ENCODE peak calls at places on chromosome 18, in five cellular contexts. One of them, this sample, is unnamed.

GRCh38 chr18:54254265-54254758 is 15.0 kb upstream of the POLI start:
- DNase-seq in upper lobe of right lung: no peak
- DNase-seq in activated T-helper 1 cell treated with Interleukin-2 at 50 U/mL for 16 hours: no peak
- DNase-seq in cerebellar cortex: no peak
- DNase-seq in AG04450: no peak
- DNase-seq in this sample: no peak

GRCh38 chr18:1092228-1092627 is 187.6 kb downstream of the ADCYAP1 start:
- DNase-seq in upper lobe of right lung: no peak
- DNase-seq in activated T-helper 1 cell treated with Interleukin-2 at 50 U/mL for 16 hours: no peak
- DNase-seq in cerebellar cortex: no peak
- DNase-seq in AG04450: no peak
- DNase-seq in this sample: no peak

GRCh38 chr18:68763082-68763481 is 34.8 kb upstream of the CCDC102B start:
- DNase-seq in upper lobe of right lung: no peak
- DNase-seq in activated T-helper 1 cell treated with Interleukin-2 at 50 U/mL for 16 hours: no peak
- DNase-seq in cerebellar cortex: no peak
- DNase-seq in AG04450: no peak
- DNase-seq in this sample: no peak

GRCh38 chr18:64116806-64117205 is 32.1 kb downstream of the LINC00305 start:
- DNase-seq in upper lobe of right lung: no peak
- DNase-seq in activated T-helper 1 cell treated with Interleukin-2 at 50 U/mL for 16 hours: no peak
- DNase-seq in cerebellar cortex: no peak
- DNase-seq in AG04450: no peak
- DNase-seq in this sample: no peak

GRCh38 chr18:57210711-57211411 is 64.0 kb downstream of the BOD1L2 start:
- DNase-seq in upper lobe of right lung: no peak
- DNase-seq in activated T-helper 1 cell treated with Interleukin-2 at 50 U/mL for 16 hours: no peak
- DNase-seq in cerebellar cortex: no peak
- DNase-seq in AG04450: no peak
- DNase-seq in this sample: no peak

GRCh38 chr18:8793445-8794132 is 88.2 kb downstream of the MTCL1 start:
- DNase-seq in upper lobe of right lung: no peak
- DNase-seq in activated T-helper 1 cell treated with Interleukin-2 at 50 U/mL for 16 hours: no peak
- DNase-seq in cerebellar cortex: no peak
- DNase-seq in AG04450: no peak
- DNase-seq in this sample: no peak

GRCh38 chr18:50638623-50639398 is 78.9 kb downstream of the MAPK4 start:
- DNase-seq in upper lobe of right lung: no peak
- DNase-seq in activated T-helper 1 cell treated with Interleukin-2 at 50 U/mL for 16 hours: no peak
- DNase-seq in cerebellar cortex: peak
- DNase-seq in AG04450: no peak
- DNase-seq in this sample: no peak

GRCh38 chr18:5646739-5647138 is 102.9 kb upstream of the EPB41L3 start:
- DNase-seq in upper lobe of right lung: no peak
- DNase-seq in activated T-helper 1 cell treated with Interleukin-2 at 50 U/mL for 16 hours: no peak
- DNase-seq in cerebellar cortex: no peak
- DNase-seq in AG04450: no peak
- DNase-seq in this sample: no peak

GRCh38 chr18:44828080-44828479 is 147.4 kb downstream of the SETBP1 start:
- DNase-seq in upper lobe of right lung: no peak
- DNase-seq in activated T-helper 1 cell treated with Interleukin-2 at 50 U/mL for 16 hours: no peak
- DNase-seq in cerebellar cortex: no peak
- DNase-seq in AG04450: no peak
- DNase-seq in this sample: no peak

GRCh38 chr18:48521723-48522122 is 17.1 kb upstream of the CTIF start:
- DNase-seq in upper lobe of right lung: no peak
- DNase-seq in activated T-helper 1 cell treated with Interleukin-2 at 50 U/mL for 16 hours: no peak
- DNase-seq in cerebellar cortex: no peak
- DNase-seq in AG04450: no peak
- DNase-seq in this sample: no peak

GRCh38 chr18:52953435-52953834 is 613.4 kb downstream of the DCC start:
- DNase-seq in upper lobe of right lung: no peak
- DNase-seq in activated T-helper 1 cell treated with Interleukin-2 at 50 U/mL for 16 hours: no peak
- DNase-seq in cerebellar cortex: no peak
- DNase-seq in AG04450: no peak
- DNase-seq in this sample: peak

GRCh38 chr18:23422751-23423418 is 30.2 kb upstream of the RIOK3 start:
- DNase-seq in upper lobe of right lung: peak
- DNase-seq in activated T-helper 1 cell treated with Interleukin-2 at 50 U/mL for 16 hours: no peak
- DNase-seq in cerebellar cortex: peak
- DNase-seq in AG04450: no peak
- DNase-seq in this sample: peak

GRCh38 chr18:23538870-23539269 is 35.6 kb downstream of the RMC1 start:
- DNase-seq in upper lobe of right lung: no peak
- DNase-seq in activated T-helper 1 cell treated with Interleukin-2 at 50 U/mL for 16 hours: no peak
- DNase-seq in cerebellar cortex: no peak
- DNase-seq in AG04450: no peak
- DNase-seq in this sample: no peak

GRCh38 chr18:74430811-74431571 is 26.1 kb downstream of the DIPK1C start:
- DNase-seq in upper lobe of right lung: no peak
- DNase-seq in activated T-helper 1 cell treated with Interleukin-2 at 50 U/mL for 16 hours: no peak
- DNase-seq in cerebellar cortex: no peak
- DNase-seq in AG04450: no peak
- DNase-seq in this sample: no peak

GRCh38 chr18:79600141-79600540 is 79.5 kb upstream of the CTDP1 start:
- DNase-seq in upper lobe of right lung: peak
- DNase-seq in activated T-helper 1 cell treated with Interleukin-2 at 50 U/mL for 16 hours: no peak
- DNase-seq in cerebellar cortex: no peak
- DNase-seq in AG04450: no peak
- DNase-seq in this sample: no peak

GRCh38 chr18:59065684-59066083 is 74.0 kb upstream of the SEC11C start:
- DNase-seq in upper lobe of right lung: no peak
- DNase-seq in activated T-helper 1 cell treated with Interleukin-2 at 50 U/mL for 16 hours: no peak
- DNase-seq in cerebellar cortex: no peak
- DNase-seq in AG04450: no peak
- DNase-seq in this sample: no peak

GRCh38 chr18:55346387-55346786 is 241.6 kb downstream of the TCF4 start:
- DNase-seq in upper lobe of right lung: no peak
- DNase-seq in activated T-helper 1 cell treated with Interleukin-2 at 50 U/mL for 16 hours: no peak
- DNase-seq in cerebellar cortex: no peak
- DNase-seq in AG04450: no peak
- DNase-seq in this sample: no peak

GRCh38 chr18:58216071-58216471 is 172.0 kb downstream of the NEDD4L start:
- DNase-seq in upper lobe of right lung: no peak
- DNase-seq in activated T-helper 1 cell treated with Interleukin-2 at 50 U/mL for 16 hours: no peak
- DNase-seq in cerebellar cortex: no peak
- DNase-seq in AG04450: no peak
- DNase-seq in this sample: no peak

GRCh38 chr18:59042477-59042842 is 97.2 kb upstream of the SEC11C start:
- DNase-seq in upper lobe of right lung: no peak
- DNase-seq in activated T-helper 1 cell treated with Interleukin-2 at 50 U/mL for 16 hours: no peak
- DNase-seq in cerebellar cortex: no peak
- DNase-seq in AG04450: no peak
- DNase-seq in this sample: no peak

GRCh38 chr18:48904847-48905394 is 45.8 kb downstream of the SMAD7 start:
- DNase-seq in upper lobe of right lung: no peak
- DNase-seq in activated T-helper 1 cell treated with Interleukin-2 at 50 U/mL for 16 hours: no peak
- DNase-seq in cerebellar cortex: no peak
- DNase-seq in AG04450: no peak
- DNase-seq in this sample: no peak

GRCh38 chr18:26436176-26437031 is 111.9 kb downstream of the KCTD1 start:
- DNase-seq in upper lobe of right lung: no peak
- DNase-seq in activated T-helper 1 cell treated with Interleukin-2 at 50 U/mL for 16 hours: no peak
- DNase-seq in cerebellar cortex: no peak
- DNase-seq in AG04450: peak
- DNase-seq in this sample: no peak

GRCh38 chr18:42048150-42048549 is 93.1 kb downstream of the PIK3C3 start:
- DNase-seq in upper lobe of right lung: no peak
- DNase-seq in activated T-helper 1 cell treated with Interleukin-2 at 50 U/mL for 16 hours: no peak
- DNase-seq in cerebellar cortex: no peak
- DNase-seq in AG04450: peak
- DNase-seq in this sample: no peak

GRCh38 chr18:45004531-45004930 is 323.8 kb downstream of the SETBP1 start:
- DNase-seq in upper lobe of right lung: no peak
- DNase-seq in activated T-helper 1 cell treated with Interleukin-2 at 50 U/mL for 16 hours: no peak
- DNase-seq in cerebellar cortex: no peak
- DNase-seq in AG04450: no peak
- DNase-seq in this sample: no peak

GRCh38 chr18:24014986-24015896 is 687 bp downstream of the TTC39C start:
- DNase-seq in upper lobe of right lung: peak
- DNase-seq in activated T-helper 1 cell treated with Interleukin-2 at 50 U/mL for 16 hours: peak
- DNase-seq in cerebellar cortex: peak
- DNase-seq in AG04450: no peak
- DNase-seq in this sample: peak

GRCh38 chr18:9648431-9649163 is 34.2 kb upstream of the PPP4R1 start:
- DNase-seq in upper lobe of right lung: no peak
- DNase-seq in activated T-helper 1 cell treated with Interleukin-2 at 50 U/mL for 16 hours: no peak
- DNase-seq in cerebellar cortex: no peak
- DNase-seq in AG04450: no peak
- DNase-seq in this sample: no peak

GRCh38 chr18:41170346-41170745 is 784.7 kb upstream of the PIK3C3 start:
- DNase-seq in upper lobe of right lung: no peak
- DNase-seq in activated T-helper 1 cell treated with Interleukin-2 at 50 U/mL for 16 hours: no peak
- DNase-seq in cerebellar cortex: no peak
- DNase-seq in AG04450: no peak
- DNase-seq in this sample: no peak

GRCh38 chr18:48385595-48385994 is 23.6 kb downstream of the ZBTB7C start:
- DNase-seq in upper lobe of right lung: no peak
- DNase-seq in activated T-helper 1 cell treated with Interleukin-2 at 50 U/mL for 16 hours: no peak
- DNase-seq in cerebellar cortex: no peak
- DNase-seq in AG04450: no peak
- DNase-seq in this sample: peak

GRCh38 chr18:32373995-32374394 is 96.7 kb downstream of the GAREM1 start:
- DNase-seq in upper lobe of right lung: no peak
- DNase-seq in activated T-helper 1 cell treated with Interleukin-2 at 50 U/mL for 16 hours: no peak
- DNase-seq in cerebellar cortex: peak
- DNase-seq in AG04450: no peak
- DNase-seq in this sample: no peak

GRCh38 chr18:62339106-62339988 is 14.2 kb downstream of the TNFRSF11A start:
- DNase-seq in upper lobe of right lung: no peak
- DNase-seq in activated T-helper 1 cell treated with Interleukin-2 at 50 U/mL for 16 hours: no peak
- DNase-seq in cerebellar cortex: no peak
- DNase-seq in AG04450: peak
- DNase-seq in this sample: peak

GRCh38 chr18:50183556-50183955 is 11.4 kb downstream of the MYO5B start:
- DNase-seq in upper lobe of right lung: no peak
- DNase-seq in activated T-helper 1 cell treated with Interleukin-2 at 50 U/mL for 16 hours: no peak
- DNase-seq in cerebellar cortex: no peak
- DNase-seq in AG04450: no peak
- DNase-seq in this sample: no peak

GRCh38 chr18:21457179-21457535 is 143.3 kb downstream of the ESCO1 start:
- DNase-seq in upper lobe of right lung: no peak
- DNase-seq in activated T-helper 1 cell treated with Interleukin-2 at 50 U/mL for 16 hours: no peak
- DNase-seq in cerebellar cortex: no peak
- DNase-seq in AG04450: no peak
- DNase-seq in this sample: no peak

GRCh38 chr18:43139288-43139946 is 23.9 kb upstream of the RIT2 start:
- DNase-seq in upper lobe of right lung: peak
- DNase-seq in activated T-helper 1 cell treated with Interleukin-2 at 50 U/mL for 16 hours: no peak
- DNase-seq in cerebellar cortex: no peak
- DNase-seq in AG04450: no peak
- DNase-seq in this sample: no peak

GRCh38 chr18:31931163-31931885 is 11.6 kb downstream of the TRAPPC8 start:
- DNase-seq in upper lobe of right lung: no peak
- DNase-seq in activated T-helper 1 cell treated with Interleukin-2 at 50 U/mL for 16 hours: no peak
- DNase-seq in cerebellar cortex: peak
- DNase-seq in AG04450: no peak
- DNase-seq in this sample: no peak

This sample was measured in Ammon's horn.